ENCODE peak calls at places on chromosome 22, in ten cellular contexts. Q, W, E, S, A, V, D, G, B and Y are unnamed samples.

GRCh38 chr22:21759133-21759532 is 23.5 kb upstream of the YPEL1 start:
- DNase-seq in B (no peak), W (no peak), G (no peak), E (no peak), Q (no peak), D (no peak), V (no peak), S (no peak), A (no peak), Y (no peak)

GRCh38 chr22:43854151-43854785 is 8.0 kb downstream of the SULT4A1 start:
- DNase-seq in Q (no peak), S (no peak), W (no peak), V (no peak), E (no peak), B (no peak), A (no peak), G (no peak), D (no peak), Y (no peak)

GRCh38 chr22:50700387-50701075 is 27.9 kb downstream of the SHANK3 start:
- DNase-seq in S (no peak), B (no peak), D (no peak), E (no peak), G (no peak), Q (no peak), V (peak; percentile 13), W (no peak), A (peak; percentile 2), Y (peak; percentile 38)

GRCh38 chr22:22111267-22111751 is 128.7 kb upstream of the TOP3B start:
- DNase-seq in B (no peak), G (peak; percentile 94), V (no peak), S (no peak), D (no peak), Q (peak; percentile 58), A (no peak), W (peak; percentile 42), E (no peak), Y (peak; percentile 75)

GRCh38 chr22:29907753-29908515 is 25.0 kb downstream of the MTMR3 start:
- DNase-seq in V (peak; percentile 68), B (no peak), Q (peak; percentile 93), D (no peak), G (peak; percentile 94), S (peak; percentile 86), W (peak; percentile 86), E (no peak), A (peak; percentile 72), Y (peak; percentile 74)

GRCh38 chr22:33811686-33812085 is 108.6 kb downstream of the LARGE1 start:
- DNase-seq in D (no peak), W (no peak), E (no peak), Q (peak; percentile 64), B (peak; percentile 94), V (no peak), S (peak; percentile 56), G (no peak), A (no peak), Y (peak; percentile 63)

GRCh38 chr22:36374603-36375024 is 13.2 kb downstream of the MYH9 start:
- DNase-seq in D (peak; percentile 49), W (peak; percentile 73), A (no peak), Q (peak; percentile 43), S (peak; percentile 66), G (peak; percentile 97), B (no peak), V (no peak), E (no peak), Y (no peak)

GRCh38 chr22:45529097-45529496 is 26.4 kb downstream of the FBLN1 start:
- DNase-seq in V (no peak), B (no peak), G (no peak), D (no peak), E (no peak), Q (no peak), S (no peak), W (no peak), A (no peak), Y (no peak)

GRCh38 chr22:45242778-45243191 is 2.1 kb upstream of the KIAA0930 start:
- DNase-seq in V (no peak), B (no peak), G (no peak), S (peak; percentile 56), Q (peak; percentile 25), W (peak; percentile 47), E (peak; percentile 85), A (peak; percentile 40), D (no peak), Y (peak; percentile 89)

GRCh38 chr22:50002791-50003190 is 9.8 kb downstream of the IL17REL start:
- DNase-seq in E (no peak), D (no peak), W (no peak), B (no peak), A (no peak), Q (peak; percentile 18), V (no peak), S (peak; percentile 7), G (peak; percentile 13), Y (no peak)

GRCh38 chr22:27241430-27242110 is 560.0 kb downstream of the MN1 start:
- DNase-seq in W (no peak), E (no peak), G (no peak), A (peak; percentile 92), V (no peak), S (no peak), D (no peak), B (no peak), Q (peak; percentile 64), Y (peak; percentile 35)

GRCh38 chr22:44288951-44289350 is 23.8 kb downstream of the SHISAL1 start:
- DNase-seq in D (no peak), Q (no peak), E (no peak), S (no peak), V (no peak), B (no peak), G (no peak), W (no peak), A (no peak), Y (no peak)

GRCh38 chr22:17906978-17907730 is 117.2 kb downstream of the MICAL3 start:
- DNase-seq in E (no peak), Q (no peak), S (no peak), A (no peak), D (no peak), V (no peak), G (no peak), W (no peak), B (no peak), Y (no peak)

GRCh38 chr22:29040385-29041275 is 21.0 kb downstream of the C22orf31 start:
- DNase-seq in W (peak; percentile 77), E (peak; percentile 52), G (peak; percentile 76), V (peak; percentile 42), Q (peak; percentile 95), S (peak; percentile 66), A (peak; percentile 75), B (no peak), D (peak; percentile 62), Y (peak; percentile 89)

GRCh38 chr22:44360686-44361381 is 48.1 kb upstream of the SHISAL1 start:
- DNase-seq in S (peak; percentile 17), E (peak; percentile 43), A (no peak), W (peak; percentile 82), Q (peak; percentile 81), V (no peak), G (peak; percentile 89), B (no peak), D (no peak), Y (peak; percentile 26)

GRCh38 chr22:20581503-20582170 is 74.2 kb downstream of the MED15 start:
- DNase-seq in B (no peak), D (no peak), E (no peak), W (no peak), Q (no peak), A (no peak), G (no peak), V (no peak), S (no peak), Y (no peak)

GRCh38 chr22:35043251-35043931 is 22.6 kb upstream of the ISX start:
- DNase-seq in Q (no peak), V (no peak), D (no peak), E (no peak), W (no peak), B (no peak), G (no peak), A (no peak), S (peak; percentile 57), Y (peak; percentile 4)

GRCh38 chr22:49965291-49966040 is 4.9 kb downstream of the PIM3 start:
- DNase-seq in G (no peak), S (peak; percentile 16), W (no peak), D (peak; percentile 1), E (no peak), Q (no peak), A (peak; percentile 13), B (no peak), V (no peak), Y (no peak)

GRCh38 chr22:31295831-31296230 is 3.5 kb upstream of the PIK3IP1 start:
- DNase-seq in Q (peak; percentile 32), W (no peak), D (no peak), E (no peak), A (no peak), B (no peak), V (no peak), S (no peak), G (no peak), Y (no peak)

GRCh38 chr22:38089474-38089851 is 5.5 kb upstream of the SLC16A8 start:
- DNase-seq in B (no peak), Q (no peak), D (no peak), V (no peak), E (no peak), G (no peak), A (no peak), W (no peak), S (no peak), Y (no peak)

GRCh38 chr22:49197986-49198704 is 629.5 kb downstream of the BRD1 start:
- DNase-seq in G (no peak), D (no peak), V (peak; percentile 3), Q (no peak), A (no peak), W (no peak), E (no peak), S (no peak), B (no peak), Y (no peak)

GRCh38 chr22:48536691-48537591 is 1290.7 kb downstream of the BRD1 start:
- DNase-seq in B (no peak), D (no peak), V (no peak), E (no peak), W (no peak), A (no peak), Q (no peak), G (no peak), S (no peak), Y (no peak)

GRCh38 chr22:31734512-31734911 is 15.4 kb downstream of the PRR14L start:
- DNase-seq in V (no peak), G (peak; percentile 69), A (no peak), Q (peak; percentile 48), D (no peak), S (no peak), B (no peak), W (no peak), E (no peak), Y (no peak)

GRCh38 chr22:26912985-26913384 is 255.6 kb downstream of the MIAT start:
- DNase-seq in D (no peak), W (no peak), E (no peak), V (no peak), B (no peak), A (no peak), G (no peak), Q (no peak), S (no peak), Y (no peak)

GRCh38 chr22:31750365-31751284 is 693 bp upstream of the PRR14L start:
- DNase-seq in G (no peak), W (no peak), A (no peak), B (no peak), E (no peak), S (no peak), D (no peak), V (no peak), Q (no peak), Y (no peak)

GRCh38 chr22:30351226-30351625 is 5.5 kb downstream of the SF3A1 start:
- DNase-seq in A (no peak), W (no peak), V (no peak), E (no peak), D (no peak), Q (no peak), S (no peak), B (no peak), G (no peak), Y (no peak)

GRCh38 chr22:28955817-28956216 is 72.4 kb downstream of the ZNRF3 start:
- DNase-seq in Q (no peak), B (no peak), E (no peak), V (no peak), G (peak; percentile 76), A (no peak), S (peak; percentile 24), W (no peak), D (peak; percentile 44), Y (no peak)

GRCh38 chr22:35766654-35767580 is 49.2 kb downstream of the APOL5 start:
- DNase-seq in D (no peak), Q (peak; percentile 60), V (no peak), W (no peak), E (no peak), B (no peak), S (no peak), A (no peak), G (no peak), Y (peak; percentile 72)